ENCODE peak calls at places on chromosome 2, in ten cellular contexts. Z is AG04450, I is left lung, X is breast epithelium, K is lung, G is mammary epithelial cell, Y is epithelial cell of proximal tubule, S is neuronal stem cell, C is GM06990, J is WERI-Rb-1. B is an unnamed sample.

GRCh38 chr2:129193961-129194360 is 785.5 kb upstream of the RAB6C start:
- DNase-seq in Z (no peak), I (no peak), X (no peak), K (no peak), G (no peak), Y (no peak), S (no peak), C (no peak), J (peak; percentile 33), B (no peak)

GRCh38 chr2:45301307-45302010 is 292.2 kb upstream of the SIX2 start:
- DNase-seq in Z (no peak), I (no peak), X (no peak), K (no peak), G (no peak), Y (no peak), S (no peak), C (no peak), J (no peak), B (no peak)

GRCh38 chr2:172283476-172283875 is 143.9 kb upstream of the ITGA6 start:
- DNase-seq in Z (no peak), I (no peak), X (no peak), K (no peak), G (no peak), Y (no peak), S (no peak), C (no peak), J (no peak), B (peak; percentile 65)

GRCh38 chr2:28394997-28395333 is 2.3 kb downstream of the FOSL2 start:
- DNase-seq in Z (no peak), I (no peak), X (no peak), K (no peak), G (no peak), Y (no peak), S (no peak), C (no peak), J (no peak), B (no peak)

GRCh38 chr2:208033701-208034502 is 8.6 kb upstream of the PLEKHM3 start:
- DNase-seq in Z (no peak), I (no peak), X (peak; percentile 26), K (peak; percentile 61), G (peak; percentile 90), Y (peak; percentile 45), S (no peak), C (peak; percentile 18), J (peak; percentile 61), B (peak; percentile 57)

GRCh38 chr2:65130440-65131175 is 702 bp upstream of the RAB1A start:
- DNase-seq in Z (no peak), I (no peak), X (peak; percentile 43), K (no peak), G (no peak), Y (no peak), S (no peak), C (no peak), J (no peak), B (no peak)

GRCh38 chr2:235956281-235956970 is 211.8 kb downstream of the GBX2 start:
- DNase-seq in Z (no peak), I (peak; percentile 23), X (no peak), K (no peak), G (no peak), Y (no peak), S (no peak), C (no peak), J (no peak), B (no peak)

GRCh38 chr2:36352024-36352398 is 3.6 kb upstream of the CRIM1 start:
- DNase-seq in Z (no peak), I (no peak), X (no peak), K (no peak), G (no peak), Y (no peak), S (no peak), C (no peak), J (no peak), B (peak; percentile 78)

GRCh38 chr2:177754476-177754873 is 318.1 kb downstream of the PDE11A start:
- DNase-seq in Z (no peak), I (no peak), X (no peak), K (no peak), G (no peak), Y (no peak), S (no peak), C (no peak), J (no peak), B (no peak)

GRCh38 chr2:202035941-202036372 is 2.3 kb downstream of the FZD7 start:
- DNase-seq in Z (no peak), I (peak; percentile 75), X (no peak), K (no peak), G (peak; percentile 52), Y (no peak), S (peak; percentile 48), C (no peak), J (no peak), B (no peak)
- H3K4me3 ChIP-seq in Z (peak overlapping the region; percentile 88), I (peak overlapping the region; percentile 61), X (peak overlapping the region; percentile 92), K (no peak overlapping the region), G (peak overlapping the region; percentile 71), Y (no peak overlapping the region), S (peak overlapping the region; percentile 75), C (no peak overlapping the region), J (no peak overlapping the region), B (no peak overlapping the region)

GRCh38 chr2:118815731-118816130 is 31.7 kb downstream of the EN1 start:
- DNase-seq in Z (no peak), I (no peak), X (no peak), K (no peak), G (no peak), Y (no peak), S (no peak), C (no peak), J (no peak), B (no peak)

GRCh38 chr2:118816669-118817068 is 30.8 kb downstream of the EN1 start:
- DNase-seq in Z (no peak), I (no peak), X (no peak), K (no peak), G (no peak), Y (no peak), S (no peak), C (no peak), J (no peak), B (no peak)

GRCh38 chr2:118815314-118815713 is 32.1 kb downstream of the EN1 start:
- DNase-seq in Z (no peak), I (no peak), X (no peak), K (no peak), G (no peak), Y (no peak), S (no peak), C (no peak), J (no peak), B (no peak)

GRCh38 chr2:118814368-118814767 is 33.1 kb downstream of the EN1 start:
- DNase-seq in Z (no peak), I (no peak), X (no peak), K (no peak), G (no peak), Y (no peak), S (no peak), C (no peak), J (no peak), B (no peak)

DNA sequence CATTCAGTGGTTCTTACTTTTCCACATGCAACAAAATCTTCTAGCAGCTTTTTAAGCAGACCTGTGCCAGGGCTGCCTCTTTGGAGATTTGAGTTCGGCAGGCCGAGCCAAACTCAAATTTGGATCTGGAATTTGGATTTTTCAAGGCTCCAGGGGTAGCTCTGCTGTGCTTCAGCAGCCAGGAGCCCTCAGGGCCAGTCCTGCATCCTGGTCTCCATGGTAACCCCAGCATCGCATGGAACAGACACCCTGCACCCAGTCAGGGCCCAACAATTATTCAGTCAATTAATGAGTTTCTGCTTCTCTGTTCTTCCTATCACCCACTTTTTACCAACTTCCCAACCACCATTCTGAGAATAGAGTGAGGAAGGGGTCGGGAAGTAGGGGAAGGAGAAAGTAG is 30.0 kb downstream of the EN1 start:
- DNase-seq in Z (no peak), I (no peak), X (no peak), K (no peak), G (no peak), Y (no peak), S (no peak), C (no peak), J (no peak), B (no peak)
- H3K4me3 ChIP-seq in Z (no peak overlapping the region), I (no peak overlapping the region), X (no peak overlapping the region), K (no peak overlapping the region), G (no peak overlapping the region), Y (no peak overlapping the region), S (no peak overlapping the region), C (no peak overlapping the region), J (no peak overlapping the region), B (no peak overlapping the region)

GRCh38 chr2:170711196-170711773 is 3.9 kb upstream of the SP5 start:
- DNase-seq in Z (no peak), I (no peak), X (no peak), K (no peak), G (no peak), Y (no peak), S (peak; percentile 12), C (no peak), J (no peak), B (peak; percentile 58)

GRCh38 chr2:170713280-170714155 is 1.6 kb upstream of the SP5 start:
- DNase-seq in Z (no peak), I (peak; percentile 83), X (no peak), K (no peak), G (no peak), Y (no peak), S (no peak), C (peak; percentile 6), J (no peak), B (no peak)

GRCh38 chr2:170711774-170712652 is 3.1 kb upstream of the SP5 start:
- DNase-seq in Z (no peak), I (peak; percentile 79), X (no peak), K (no peak), G (no peak), Y (no peak), S (peak; percentile 36), C (no peak), J (no peak), B (peak; percentile 61)

GRCh38 chr2:170714156-170715061 is 728 bp upstream of the SP5 start:
- DNase-seq in Z (no peak), I (peak; percentile 86), X (no peak), K (peak; percentile 59), G (no peak), Y (no peak), S (peak; percentile 31), C (no peak), J (peak; percentile 19), B (no peak)

DNA sequence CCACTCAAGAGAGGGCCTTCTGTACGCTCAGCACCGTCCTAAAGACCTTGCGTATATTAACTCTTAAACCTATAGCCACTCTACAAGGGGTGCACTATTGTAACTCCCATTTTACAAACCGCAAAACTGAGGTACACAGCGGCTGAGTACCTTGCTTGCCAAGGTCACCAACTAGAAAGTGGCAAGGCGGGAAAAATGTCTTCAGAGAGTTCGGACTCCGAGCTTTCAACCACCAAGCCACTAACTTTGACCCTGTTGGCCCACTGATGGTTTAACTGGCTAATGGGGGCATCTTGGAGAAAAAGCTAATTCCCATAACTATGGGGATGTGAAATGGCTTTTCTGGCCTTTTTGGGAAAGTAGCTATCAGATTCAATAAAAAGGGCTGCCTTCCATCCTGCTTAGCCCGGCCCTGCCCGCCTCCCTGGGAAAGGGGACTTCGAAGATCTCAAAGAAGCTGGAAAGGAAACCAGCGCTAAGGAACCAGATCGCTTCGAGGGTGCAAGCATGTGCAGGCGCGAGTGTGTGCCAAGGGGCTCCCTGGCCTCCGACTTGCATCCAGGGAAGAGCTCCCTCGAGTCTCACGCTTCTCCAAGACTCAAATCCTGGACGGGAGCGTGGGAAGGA is 2.4 kb upstream of the SP5 start:
- DNase-seq in Z (no peak), I (no peak), X (no peak), K (no peak), G (no peak), Y (no peak), S (no peak), C (no peak), J (no peak), B (no peak)
- H3K4me3 ChIP-seq in Z (no peak overlapping the region), I (no peak overlapping the region), X (peak overlapping the region; percentile 8), K (no peak overlapping the region), G (no peak overlapping the region), Y (no peak overlapping the region), S (no peak overlapping the region), C (no peak overlapping the region), J (no peak overlapping the region), B (peak overlapping the region; percentile 58)

GRCh38 chr2:48332286-48332685 is 197.7 kb upstream of the STON1 start:
- DNase-seq in Z (no peak), I (no peak), X (no peak), K (no peak), G (peak; percentile 15), Y (no peak), S (no peak), C (no peak), J (no peak), B (no peak)
- H3K4me3 ChIP-seq in Z (no peak overlapping the region), I (no peak overlapping the region), X (no peak overlapping the region), K (no peak overlapping the region), G (no peak overlapping the region), Y (no peak overlapping the region), S (no peak overlapping the region), C (no peak overlapping the region), J (no peak overlapping the region), B (no peak overlapping the region)